ENCODE peak calls at places on chromosomes 1 and 21, in six cellular contexts. One of them, this sample, is unnamed.

GRCh38 chr21:16678479-16678878 is 834.4 kb upstream of the CXADR start:
- DNase-seq in heart right ventricle: no peak
- DNase-seq in ascending aorta: no peak
- DNase-seq in mucosa of descending colon: no peak
- DNase-seq in HFF-Myc: no peak
- DNase-seq in lower lobe of right lung: no peak
- DNase-seq in this sample: no peak

GRCh38 chr1:109643385-109644230 is 12.3 kb upstream of the GSTM4 start:
- DNase-seq in heart right ventricle: peak
- DNase-seq in mucosa of descending colon: peak
- DNase-seq in HFF-Myc: no peak
- DNase-seq in lower lobe of right lung: peak
- DNase-seq in ascending aorta: peak
- DNase-seq in this sample: peak

GRCh38 chr21:45575304-45575992 is 33.2 kb upstream of the SLC19A1 start:
- DNase-seq in heart right ventricle: no peak
- DNase-seq in HFF-Myc: no peak
- DNase-seq in ascending aorta: no peak
- DNase-seq in lower lobe of right lung: peak
- DNase-seq in mucosa of descending colon: no peak
- DNase-seq in this sample: peak

GRCh38 chr1:32960819-32961355 is 3.7 kb downstream of the RNF19B start:
- DNase-seq in HFF-Myc: no peak
- DNase-seq in lower lobe of right lung: no peak
- DNase-seq in heart right ventricle: no peak
- DNase-seq in ascending aorta: no peak
- DNase-seq in mucosa of descending colon: no peak
- DNase-seq in this sample: no peak

GRCh38 chr1:222441006-222441620 is 106.8 kb downstream of the HHIPL2 start:
- DNase-seq in mucosa of descending colon: no peak
- DNase-seq in ascending aorta: no peak
- DNase-seq in HFF-Myc: no peak
- DNase-seq in lower lobe of right lung: no peak
- DNase-seq in heart right ventricle: no peak
- DNase-seq in this sample: no peak

GRCh38 chr21:17440955-17441354 is 71.9 kb upstream of the CXADR start:
- DNase-seq in HFF-Myc: no peak
- DNase-seq in lower lobe of right lung: no peak
- DNase-seq in mucosa of descending colon: no peak
- DNase-seq in heart right ventricle: no peak
- DNase-seq in ascending aorta: no peak
- DNase-seq in this sample: no peak

GRCh38 chr1:20322825-20323612 is 32.3 kb downstream of the VWA5B1 start:
- DNase-seq in heart right ventricle: no peak
- DNase-seq in HFF-Myc: no peak
- DNase-seq in ascending aorta: no peak
- DNase-seq in lower lobe of right lung: no peak
- DNase-seq in mucosa of descending colon: no peak
- DNase-seq in this sample: peak

GRCh38 chr1:45585110-45585426 is 1.2 kb downstream of the NASP start:
- DNase-seq in ascending aorta: no peak
- DNase-seq in heart right ventricle: no peak
- DNase-seq in HFF-Myc: no peak
- DNase-seq in mucosa of descending colon: no peak
- DNase-seq in lower lobe of right lung: no peak
- DNase-seq in this sample: no peak

GRCh38 chr1:185595835-185596667 is 138.1 kb upstream of the HMCN1 start:
- DNase-seq in lower lobe of right lung: no peak
- DNase-seq in ascending aorta: no peak
- DNase-seq in heart right ventricle: no peak
- DNase-seq in mucosa of descending colon: peak
- DNase-seq in HFF-Myc: peak
- DNase-seq in this sample: no peak

GRCh38 chr1:226891846-226892533 is 21.6 kb downstream of the PSEN2 start:
- DNase-seq in heart right ventricle: no peak
- DNase-seq in HFF-Myc: no peak
- DNase-seq in lower lobe of right lung: no peak
- DNase-seq in mucosa of descending colon: no peak
- DNase-seq in ascending aorta: no peak
- DNase-seq in this sample: peak

GRCh38 chr1:234584926-234585325 is 25.1 kb downstream of the IRF2BP2 start:
- DNase-seq in ascending aorta: peak
- DNase-seq in HFF-Myc: no peak
- DNase-seq in lower lobe of right lung: no peak
- DNase-seq in heart right ventricle: peak
- DNase-seq in mucosa of descending colon: no peak
- DNase-seq in this sample: no peak

GRCh38 chr1:171226757-171227370 is 21.4 kb upstream of the FMO1 start:
- DNase-seq in lower lobe of right lung: no peak
- DNase-seq in mucosa of descending colon: peak
- DNase-seq in heart right ventricle: no peak
- DNase-seq in HFF-Myc: no peak
- DNase-seq in ascending aorta: peak
- DNase-seq in this sample: no peak

GRCh38 chr21:36162631-36163030 is 6.0 kb downstream of the DOP1B start:
- DNase-seq in ascending aorta: no peak
- DNase-seq in mucosa of descending colon: no peak
- DNase-seq in lower lobe of right lung: no peak
- DNase-seq in heart right ventricle: no peak
- DNase-seq in HFF-Myc: no peak
- DNase-seq in this sample: no peak

GRCh38 chr1:53048960-53049573 is 12.9 kb upstream of the PODN start:
- DNase-seq in ascending aorta: no peak
- DNase-seq in heart right ventricle: no peak
- DNase-seq in lower lobe of right lung: no peak
- DNase-seq in mucosa of descending colon: no peak
- DNase-seq in HFF-Myc: no peak
- DNase-seq in this sample: no peak

GRCh38 chr21:23799376-23799775 is 1807.9 kb downstream of the MRPL39 start:
- DNase-seq in ascending aorta: no peak
- DNase-seq in lower lobe of right lung: no peak
- DNase-seq in HFF-Myc: no peak
- DNase-seq in mucosa of descending colon: no peak
- DNase-seq in heart right ventricle: no peak
- DNase-seq in this sample: no peak

GRCh38 chr1:202618387-202619022 is 91.7 kb downstream of the SYT2 start:
- DNase-seq in ascending aorta: no peak
- DNase-seq in HFF-Myc: no peak
- DNase-seq in heart right ventricle: no peak
- DNase-seq in mucosa of descending colon: no peak
- DNase-seq in lower lobe of right lung: no peak
- DNase-seq in this sample: peak

GRCh38 chr21:37551406-37552355 is 185.1 kb downstream of the DYRK1A start:
- DNase-seq in lower lobe of right lung: peak
- DNase-seq in ascending aorta: peak
- DNase-seq in HFF-Myc: no peak
- DNase-seq in mucosa of descending colon: peak
- DNase-seq in heart right ventricle: no peak
- DNase-seq in this sample: no peak

GRCh38 chr1:45359882-45360513 is 19.8 kb upstream of the MUTYH start:
- DNase-seq in mucosa of descending colon: peak
- DNase-seq in ascending aorta: peak
- DNase-seq in heart right ventricle: peak
- DNase-seq in lower lobe of right lung: no peak
- DNase-seq in HFF-Myc: no peak
- DNase-seq in this sample: no peak

GRCh38 chr1:164647211-164647610 is 88.2 kb downstream of the PBX1 start:
- DNase-seq in lower lobe of right lung: no peak
- DNase-seq in HFF-Myc: no peak
- DNase-seq in ascending aorta: no peak
- DNase-seq in mucosa of descending colon: peak
- DNase-seq in heart right ventricle: no peak
- DNase-seq in this sample: no peak

GRCh38 chr1:162220009-162220539 is 150.6 kb downstream of the NOS1AP start:
- DNase-seq in mucosa of descending colon: no peak
- DNase-seq in heart right ventricle: no peak
- DNase-seq in ascending aorta: no peak
- DNase-seq in lower lobe of right lung: no peak
- DNase-seq in HFF-Myc: no peak
- DNase-seq in this sample: no peak

GRCh38 chr1:77438239-77438913 is 156.6 kb downstream of the AK5 start:
- DNase-seq in heart right ventricle: no peak
- DNase-seq in HFF-Myc: peak
- DNase-seq in lower lobe of right lung: no peak
- DNase-seq in ascending aorta: no peak
- DNase-seq in mucosa of descending colon: no peak
- DNase-seq in this sample: no peak

GRCh38 chr1:152182431-152182830 is 23.4 kb upstream of the RPTN start:
- DNase-seq in heart right ventricle: no peak
- DNase-seq in mucosa of descending colon: no peak
- DNase-seq in ascending aorta: no peak
- DNase-seq in lower lobe of right lung: no peak
- DNase-seq in HFF-Myc: no peak
- DNase-seq in this sample: no peak

GRCh38 chr1:171438441-171438840 is 46.9 kb upstream of the PRRC2C start:
- DNase-seq in mucosa of descending colon: peak
- DNase-seq in ascending aorta: peak
- DNase-seq in HFF-Myc: peak
- DNase-seq in heart right ventricle: peak
- DNase-seq in lower lobe of right lung: no peak
- DNase-seq in this sample: no peak

GRCh38 chr1:155254714-155255242 is 505 bp downstream of the ENTREP3 start:
- DNase-seq in mucosa of descending colon: peak
- DNase-seq in heart right ventricle: peak
- DNase-seq in lower lobe of right lung: no peak
- DNase-seq in ascending aorta: no peak
- DNase-seq in HFF-Myc: no peak
- DNase-seq in this sample: peak

GRCh38 chr1:201309420-201309819 is 26.1 kb downstream of the PKP1 start:
- DNase-seq in HFF-Myc: no peak
- DNase-seq in lower lobe of right lung: peak
- DNase-seq in heart right ventricle: peak
- DNase-seq in mucosa of descending colon: peak
- DNase-seq in ascending aorta: no peak
- DNase-seq in this sample: no peak

DNA sequence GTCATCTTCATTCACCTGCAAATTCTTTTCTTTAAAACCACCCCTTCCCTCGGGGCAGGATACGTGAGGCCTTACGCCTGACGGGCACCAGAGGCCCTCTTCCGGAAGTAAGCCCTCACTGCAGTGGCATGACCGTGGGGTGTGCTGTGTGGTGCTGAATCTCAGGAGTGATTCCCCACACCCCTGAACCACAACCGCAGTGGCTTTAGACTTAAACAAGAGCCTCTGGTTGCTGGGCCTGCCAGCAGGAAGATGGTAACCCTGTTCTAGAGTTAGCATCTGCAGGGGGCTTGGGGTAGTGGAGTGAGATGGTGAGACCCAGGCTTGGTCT is 12.1 kb downstream of the BSND start:
- DNase-seq in ascending aorta: no peak
- DNase-seq in HFF-Myc: no peak
- DNase-seq in lower lobe of right lung: no peak
- DNase-seq in mucosa of descending colon: no peak
- DNase-seq in heart right ventricle: no peak
- DNase-seq in this sample: peak
- TF ChIP-seq CTCF in ascending aorta: no peak
- TF ChIP-seq CTCF in HFF-Myc: no peak
- TF ChIP-seq CTCF in lower lobe of right lung: no peak
- TF ChIP-seq CTCF in mucosa of descending colon: no peak
- TF ChIP-seq CTCF in heart right ventricle: no peak
- TF ChIP-seq CTCF in this sample: no peak

DNA sequence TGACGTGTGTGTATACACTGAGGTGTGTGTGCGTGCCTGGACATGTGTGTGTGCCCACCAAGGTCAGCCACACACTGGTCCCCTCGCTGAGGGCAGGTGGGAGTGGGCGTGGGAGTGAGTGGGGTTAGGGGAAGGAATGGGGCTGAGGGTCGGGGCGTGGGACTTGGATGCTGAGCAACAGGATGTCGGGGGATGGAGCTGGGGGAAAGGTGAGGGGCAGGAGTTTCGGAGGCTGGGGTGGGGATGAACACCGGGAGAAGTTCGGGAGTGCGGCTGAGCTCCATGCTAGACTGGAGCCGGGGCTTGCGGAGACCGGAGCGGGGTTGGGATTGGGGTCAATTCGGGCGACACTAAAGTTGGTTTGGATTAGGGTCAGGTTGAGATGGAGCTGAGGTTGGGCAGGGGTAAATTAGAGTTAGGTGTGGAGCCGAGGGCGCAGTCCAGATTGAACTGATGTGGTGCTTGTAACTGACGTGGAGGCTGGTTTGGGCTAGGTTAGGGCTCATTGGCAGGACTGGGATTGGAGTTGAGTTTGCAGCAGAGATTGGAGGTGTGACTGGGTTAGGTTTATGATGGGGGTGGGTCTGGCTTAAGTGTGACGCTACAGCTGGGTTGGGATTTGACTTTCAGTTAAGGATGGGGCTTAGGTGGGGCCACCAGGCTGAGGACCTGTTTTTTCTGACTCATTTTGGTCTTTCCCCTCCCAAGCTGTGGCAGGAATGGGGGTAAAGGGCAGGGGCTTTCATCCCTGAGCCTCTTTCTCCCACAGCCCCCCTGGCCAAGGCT is 3.3 kb upstream of the GUCA2A start:
- DNase-seq in lower lobe of right lung: no peak
- DNase-seq in mucosa of descending colon: no peak
- DNase-seq in HFF-Myc: no peak
- DNase-seq in heart right ventricle: no peak
- DNase-seq in ascending aorta: no peak
- DNase-seq in this sample: no peak
- TF ChIP-seq CTCF in lower lobe of right lung: no peak
- TF ChIP-seq CTCF in mucosa of descending colon: no peak
- TF ChIP-seq CTCF in HFF-Myc: no peak
- TF ChIP-seq CTCF in heart right ventricle: no peak
- TF ChIP-seq CTCF in ascending aorta: no peak
- TF ChIP-seq CTCF in this sample: no peak

GRCh38 chr1:23567629-23567995 is 8.3 kb upstream of the ID3 start:
- DNase-seq in heart right ventricle: no peak
- DNase-seq in ascending aorta: no peak
- DNase-seq in lower lobe of right lung: peak
- DNase-seq in HFF-Myc: no peak
- DNase-seq in mucosa of descending colon: peak
- DNase-seq in this sample: no peak

GRCh38 chr1:23568608-23569383 is 9.5 kb upstream of the ID3 start:
- DNase-seq in HFF-Myc: no peak
- DNase-seq in ascending aorta: no peak
- DNase-seq in heart right ventricle: no peak
- DNase-seq in lower lobe of right lung: no peak
- DNase-seq in mucosa of descending colon: no peak
- DNase-seq in this sample: no peak

GRCh38 chr1:23567996-23568607 is 8.8 kb upstream of the ID3 start:
- DNase-seq in mucosa of descending colon: peak
- DNase-seq in lower lobe of right lung: peak
- DNase-seq in heart right ventricle: peak
- DNase-seq in ascending aorta: no peak
- DNase-seq in HFF-Myc: no peak
- DNase-seq in this sample: no peak

GRCh38 chr1:23563755-23564374 is 4.6 kb upstream of the ID3 start:
- DNase-seq in mucosa of descending colon: no peak
- DNase-seq in ascending aorta: no peak
- DNase-seq in lower lobe of right lung: no peak
- DNase-seq in heart right ventricle: no peak
- DNase-seq in HFF-Myc: no peak
- DNase-seq in this sample: no peak

GRCh38 chr1:23566304-23566703 is 7.0 kb upstream of the ID3 start:
- DNase-seq in ascending aorta: no peak
- DNase-seq in HFF-Myc: no peak
- DNase-seq in lower lobe of right lung: peak
- DNase-seq in mucosa of descending colon: no peak
- DNase-seq in heart right ventricle: no peak
- DNase-seq in this sample: no peak
- TF ChIP-seq CTCF in ascending aorta: no peak
- TF ChIP-seq CTCF in HFF-Myc: peak
- TF ChIP-seq CTCF in lower lobe of right lung: no peak
- TF ChIP-seq CTCF in mucosa of descending colon: no peak
- TF ChIP-seq CTCF in heart right ventricle: no peak
- TF ChIP-seq CTCF in this sample: no peak

GRCh38 chr1:38608202-38608864 is 251.2 kb downstream of the RRAGC start:
- DNase-seq in ascending aorta: peak
- DNase-seq in lower lobe of right lung: no peak
- DNase-seq in heart right ventricle: peak
- DNase-seq in mucosa of descending colon: peak
- DNase-seq in HFF-Myc: no peak
- DNase-seq in this sample: no peak
- TF ChIP-seq CTCF in ascending aorta: no peak
- TF ChIP-seq CTCF in lower lobe of right lung: peak
- TF ChIP-seq CTCF in heart right ventricle: peak
- TF ChIP-seq CTCF in mucosa of descending colon: no peak
- TF ChIP-seq CTCF in HFF-Myc: peak
- TF ChIP-seq CTCF in this sample: no peak

This sample was measured in spleen.